ENCODE peak calls at places on chromosome 14, in seven cellular contexts. E is thoracic aorta, X is psoas muscle, W is epithelial cell of esophagus, M is adrenal gland, J is left lung, S is IMR-90. Z is an unnamed sample.

GRCh38 chr14:101601603-101602465 is 40.5 kb downstream of the DIO3 start:
- DNase-seq in E (no peak), X (no peak), J (no peak), S (no peak), M (peak), W (no peak), Z (no peak)

GRCh38 chr14:60637490-60638452 is 11.5 kb downstream of the SIX1 start:
- DNase-seq in E (no peak), W (peak), M (no peak), S (peak), X (peak), J (no peak), Z (no peak)

GRCh38 chr14:101600336-101600890 is 39.1 kb downstream of the DIO3 start:
- DNase-seq in J (no peak), M (peak), X (peak), S (no peak), E (no peak), W (no peak), Z (no peak)

GRCh38 chr14:79552778-79553177 is 658.5 kb downstream of the DIO2 start:
- DNase-seq in M (no peak), E (no peak), S (no peak), X (no peak), J (no peak), W (no peak), Z (no peak)

GRCh38 chr14:55926007-55926406 is 192.2 kb upstream of the PELI2 start:
- DNase-seq in S (no peak), W (no peak), X (no peak), E (no peak), M (peak), J (no peak), Z (no peak)

GRCh38 chr14:23352506-23353432 is at the start of gene SLC22A17:
- DNase-seq in X (peak), S (peak), M (peak), E (peak), J (peak), W (peak), Z (peak)

GRCh38 chr14:101072531-101072930 is 169.0 kb upstream of the RTL1 start:
- DNase-seq in S (peak), X (no peak), W (no peak), M (peak), E (no peak), J (no peak), Z (no peak)

GRCh38 chr14:103492156-103492555 is 30.5 kb downstream of the CKB start:
- DNase-seq in M (peak), J (no peak), S (no peak), W (no peak), X (no peak), E (no peak), Z (no peak)

GRCh38 chr14:100729982-100730381 is 3.3 kb downstream of the DLK1 start:
- DNase-seq in E (no peak), M (no peak), S (peak), J (no peak), X (peak), W (no peak), Z (no peak)

GRCh38 chr14:95531473-95531872 is 3.4 kb upstream of the GLRX5 start:
- DNase-seq in M (no peak), W (peak), X (no peak), E (no peak), S (peak), J (no peak), Z (peak)

GRCh38 chr14:103887557-103888115 is 40.3 kb upstream of the PPP1R13B start:
- DNase-seq in W (no peak), S (no peak), J (no peak), M (no peak), X (no peak), E (no peak), Z (no peak)

GRCh38 chr14:86055512-86055911 is 525.6 kb downstream of the FLRT2 start:
- DNase-seq in X (no peak), M (no peak), W (peak), E (no peak), J (no peak), S (peak), Z (no peak)

GRCh38 chr14:99231850-99232401 is 40.1 kb downstream of the BCL11B start:
- DNase-seq in X (no peak), W (no peak), J (no peak), S (no peak), M (no peak), E (no peak), Z (no peak)

DNA sequence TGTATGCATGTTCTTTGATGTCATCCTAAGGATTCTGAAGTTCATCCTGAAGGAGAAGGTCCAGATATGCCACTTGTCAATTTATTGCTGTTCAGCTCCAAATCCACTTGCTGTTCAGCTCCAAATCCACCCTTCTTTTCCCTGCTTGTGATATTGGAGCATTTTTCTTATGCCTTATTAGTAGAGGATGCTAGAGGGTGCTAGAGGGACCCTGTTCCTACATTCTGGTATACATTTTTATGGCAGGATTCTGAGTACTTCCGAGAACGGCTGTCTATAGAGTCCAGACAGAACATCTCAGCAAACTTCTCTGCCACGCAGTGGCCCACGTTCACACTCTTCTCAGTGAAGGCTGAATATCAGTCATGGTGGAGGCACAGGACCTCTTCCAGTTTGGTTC is 406.7 kb downstream of the NOVA1 start:
- DNase-seq in X (no peak), E (no peak), W (no peak), S (no peak), J (no peak), M (no peak), Z (peak)
- TF ChIP-seq CTCF in X (no peak), E (no peak), W (peak), S (no peak), J (no peak), M (no peak), Z (no peak)

GRCh38 chr14:30340495-30340894 is 218.5 kb upstream of the G2E3 start:
- DNase-seq in E (no peak), W (no peak), M (no peak), X (no peak), S (no peak), J (no peak), Z (no peak)
- H3K4me3 ChIP-seq in E (no peak), W (no peak), M (no peak), X (no peak), S (no peak), J (no peak), Z (no peak)

DNA sequence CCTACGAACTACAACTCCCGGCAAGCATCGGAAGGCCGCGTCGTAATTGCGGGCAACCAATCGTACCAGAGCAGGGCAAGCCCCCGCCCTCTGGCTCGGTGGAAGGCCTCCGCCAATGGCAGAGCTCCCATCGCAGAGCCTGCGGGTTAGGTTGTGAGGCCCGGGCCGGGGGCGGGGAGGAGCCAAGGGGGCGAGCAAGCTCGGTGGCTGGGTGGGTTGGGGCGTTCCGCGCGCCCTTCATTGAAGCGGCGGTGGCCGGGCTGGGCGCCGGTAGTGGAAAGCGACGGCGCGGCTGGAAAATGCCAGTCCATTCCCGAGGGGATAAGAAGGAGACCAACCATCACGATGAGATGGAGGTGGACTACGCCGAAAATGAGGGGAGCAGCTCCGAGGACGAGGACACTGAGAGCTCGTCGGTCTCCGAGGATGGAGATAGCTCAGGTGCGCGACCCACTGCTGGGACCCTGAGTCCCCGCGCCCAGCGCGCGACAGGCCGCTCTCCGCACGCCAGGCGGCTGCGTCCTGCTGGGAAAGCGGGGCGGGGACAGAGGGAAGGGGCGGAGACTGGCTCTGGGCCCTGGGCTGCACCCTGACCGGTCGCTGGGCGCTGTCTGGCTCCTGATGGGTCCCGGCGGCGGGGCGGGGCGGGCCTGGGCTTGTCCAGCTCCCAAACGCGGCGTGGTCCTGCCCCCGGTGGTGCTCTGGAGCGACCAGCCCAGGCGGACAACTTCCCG is at the start of gene BRMS1L:
- DNase-seq in S (peak), E (peak), M (peak), X (peak), W (peak), J (peak), Z (peak)
- TF ChIP-seq CTCF in S (no peak), E (peak), M (no peak), X (peak), W (no peak), J (peak), Z (no peak)

DNA sequence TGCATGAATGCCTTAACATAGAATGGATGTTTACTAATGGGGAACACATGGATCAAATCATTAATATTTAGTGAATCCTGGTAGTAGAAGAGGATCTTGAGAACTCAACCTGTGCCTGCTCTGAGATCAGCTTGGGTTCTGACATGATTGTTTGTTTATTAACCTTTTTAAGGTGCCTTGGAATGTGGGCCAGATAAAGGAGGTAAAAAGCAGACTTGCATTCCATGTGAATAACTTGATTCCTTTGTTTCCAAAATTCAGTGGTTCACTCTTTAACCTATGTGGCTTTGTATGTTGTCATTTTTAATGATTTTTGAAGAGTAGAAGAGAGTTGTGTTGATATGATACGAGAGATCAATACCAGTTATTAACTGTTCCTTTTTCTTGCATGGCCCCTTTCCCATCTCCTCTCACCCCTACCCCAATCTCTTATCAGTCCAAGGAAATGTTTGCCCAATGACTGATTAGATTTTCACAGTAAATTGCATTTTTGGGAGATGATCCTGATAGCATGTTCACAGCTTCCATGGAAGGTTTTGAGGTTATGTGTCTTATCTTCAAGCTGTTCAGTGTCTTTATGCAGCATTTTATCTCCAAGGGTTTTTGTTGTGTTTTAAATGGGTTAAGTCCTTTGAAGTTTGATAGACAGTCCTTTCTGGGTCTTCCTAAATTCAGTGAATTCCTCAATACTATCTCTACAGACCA is 193.7 kb upstream of the FRMD6 start:
- DNase-seq in X (no peak), S (no peak), M (no peak), W (no peak), J (no peak), E (no peak), Z (no peak)
- H3K4me3 ChIP-seq in X (no peak), S (no peak), M (no peak), W (no peak), J (no peak), E (no peak), Z (no peak)

Z was measured in foreskin fibroblast.